ENCODE peak calls at places on chromosomes 7 and 10, in nine cellular contexts. Q is AG04450; B is activated CD4-positive, alpha-beta T cell treated with anti-CD3 and anti-CD28 coated beads, Interleukin-2, amount 10 ng/mL, durations not matched to agents 7 days and 5 days; Z is cardiac fibroblast; A is CD8-positive, alpha-beta T cell; I is GM04503; H is NCI-H1048; X is NK-92 treated with Interleukin-12 subunit alpha and Interleukin-12 subunit beta, amount 100 ng/mL, for 24 hours; W is lung. C is an unnamed sample.

GRCh38 chr7:127890726-127891125 is 140.5 kb downstream of the LRRC4 start:
- DNase-seq in Q (no peak), B (no peak), Z (no peak), A (no peak), I (no peak), H (no peak), X (no peak), W (no peak), C (no peak)

GRCh38 chr7:45162311-45162845 is 4.8 kb downstream of the RAMP3 start:
- DNase-seq in Q (no peak), B (no peak), Z (no peak), A (no peak), I (no peak), H (no peak), X (no peak), W (no peak), C (no peak)

GRCh38 chr7:45435846-45436245 is 138.3 kb upstream of the ADCY1 start:
- DNase-seq in Q (no peak), B (no peak), Z (peak; percentile 67), A (no peak), I (peak; percentile 76), H (no peak), X (no peak), W (no peak), C (no peak)

GRCh38 chr7:98872328-98872924 is 2.6 kb upstream of the TMEM130 start:
- DNase-seq in Q (no peak), B (peak; percentile 45), Z (no peak), A (no peak), I (no peak), H (no peak), X (no peak), W (no peak), C (peak; percentile 53)

GRCh38 chr7:151984612-151985011 is 28.4 kb downstream of the GALNTL5 start:
- DNase-seq in Q (no peak), B (no peak), Z (no peak), A (no peak), I (no peak), H (no peak), X (no peak), W (no peak), C (no peak)

GRCh38 chr10:11147723-11148122 is 130.1 kb downstream of the CELF2 start:
- DNase-seq in Q (no peak), B (peak; percentile 47), Z (no peak), A (no peak), I (no peak), H (no peak), X (no peak), W (no peak), C (no peak)

GRCh38 chr10:71213761-71214440 is 1.5 kb downstream of the UNC5B start:
- DNase-seq in Q (no peak), B (no peak), Z (peak; percentile 92), A (no peak), I (peak; percentile 76), H (no peak), X (no peak), W (no peak), C (no peak)

GRCh38 chr10:34656676-34657075 is 158.4 kb downstream of the PARD3 start:
- DNase-seq in Q (no peak), B (no peak), Z (no peak), A (no peak), I (no peak), H (no peak), X (no peak), W (no peak), C (no peak)

GRCh38 chr10:89303161-89303560 is 1.3 kb downstream of the IFIT2 start:
- DNase-seq in Q (no peak), B (no peak), Z (no peak), A (no peak), I (no peak), H (no peak), X (no peak), W (no peak), C (no peak)

GRCh38 chr10:99870051-99870730 is 87.8 kb downstream of the ABCC2 start:
- DNase-seq in Q (no peak), B (peak; percentile 33), Z (no peak), A (no peak), I (no peak), H (no peak), X (no peak), W (no peak), C (no peak)

GRCh38 chr7:70392282-70392681 is 739.7 kb upstream of the GALNT17 start:
- DNase-seq in Q (no peak), B (no peak), Z (peak; percentile 20), A (no peak), I (no peak), H (no peak), X (no peak), W (no peak), C (no peak)

GRCh38 chr10:75461672-75462649 is 30.5 kb downstream of the LRMDA start:
- DNase-seq in Q (no peak), B (no peak), Z (no peak), A (no peak), I (no peak), H (no peak), X (no peak), W (no peak), C (no peak)

GRCh38 chr7:116395125-116395791 is 104.3 kb upstream of the CAV2 start:
- DNase-seq in Q (peak; percentile 66), B (no peak), Z (peak; percentile 74), A (no peak), I (peak; percentile 75), H (peak; percentile 38), X (no peak), W (no peak), C (no peak)

GRCh38 chr10:86968271-86968993 is at the start of gene ADIRF:
- DNase-seq in Q (no peak), B (no peak), Z (no peak), A (no peak), I (no peak), H (no peak), X (no peak), W (peak; percentile 75), C (no peak)

GRCh38 chr7:123494193-123494796 is 40.1 kb downstream of the IQUB start:
- DNase-seq in Q (no peak), B (peak; percentile 47), Z (peak; percentile 65), A (no peak), I (no peak), H (peak; percentile 23), X (no peak), W (no peak), C (peak; percentile 27)

GRCh38 chr7:13091974-13092707 is 404.7 kb downstream of the ARL4A start:
- DNase-seq in Q (no peak), B (no peak), Z (peak; percentile 65), A (no peak), I (no peak), H (no peak), X (no peak), W (no peak), C (no peak)